ENCODE peak calls at places on chromosomes 6 and 20, in four cellular contexts. N is right lobe of liver, T is PC-3, F is stomach. E is an unnamed sample.

GRCh38 chr6:114247101-114247500 is 95.7 kb downstream of the HS3ST5 start:
- DNase-seq in N (no peak), T (no peak), F (no peak), E (no peak)

GRCh38 chr20:5033566-5033965 is 32.3 kb upstream of the SLC23A2 start:
- DNase-seq in N (no peak), T (peak; percentile 8), F (no peak), E (no peak)

GRCh38 chr6:165446331-165446730 is 136.9 kb upstream of the C6orf118 start:
- DNase-seq in N (no peak), T (no peak), F (no peak), E (no peak)

GRCh38 chr6:162856885-162857284 is 129.1 kb downstream of the PACRG start:
- DNase-seq in N (no peak), T (peak; percentile 66), F (no peak), E (peak; percentile 45)

GRCh38 chr6:127690092-127690491 is 113.1 kb downstream of the C6orf58 start:
- DNase-seq in N (no peak), T (peak; percentile 40), F (no peak), E (no peak)

GRCh38 chr6:47134476-47135189 is 92.5 kb upstream of the ADGRF1 start:
- DNase-seq in N (no peak), T (peak; percentile 99), F (no peak), E (peak; percentile 89)

GRCh38 chr6:31792741-31793140 is 2.8 kb downstream of the VARS1 start:
- DNase-seq in N (no peak), T (peak; percentile 96), F (no peak), E (no peak)

GRCh38 chr6:15399651-15400470 is 154.0 kb downstream of the JARID2 start:
- DNase-seq in N (peak; percentile 71), T (peak; percentile 69), F (peak; percentile 75), E (peak; percentile 77)

GRCh38 chr6:150418825-150419594 is 50.2 kb downstream of the IYD start:
- DNase-seq in N (peak; percentile 71), T (peak; percentile 59), F (peak; percentile 71), E (no peak)

GRCh38 chr6:39934060-39934757 is at the start of gene MOCS1:
- DNase-seq in N (peak; percentile 91), T (peak; percentile 54), F (peak; percentile 84), E (peak; percentile 38)

GRCh38 chr20:58246346-58246745 is 17.9 kb upstream of the ANKRD60 start:
- DNase-seq in N (no peak), T (peak; percentile 59), F (no peak), E (no peak)

GRCh38 chr6:99225172-99225571 is 124.3 kb downstream of the FAXC start:
- DNase-seq in N (no peak), T (no peak), F (no peak), E (no peak)

GRCh38 chr20:10551732-10552724 is 116.9 kb downstream of the SLX4IP start:
- DNase-seq in N (no peak), T (no peak), F (no peak), E (no peak)

GRCh38 chr6:17588011-17588410 is 12.1 kb upstream of the FAM8A1 start:
- DNase-seq in N (no peak), T (no peak), F (no peak), E (no peak)

GRCh38 chr6:149045404-149045803 is 272.1 kb upstream of the TAB2 start:
- DNase-seq in N (no peak), T (no peak), F (no peak), E (no peak)

GRCh38 chr20:36367907-36368306 is 61.8 kb downstream of the DLGAP4 start:
- DNase-seq in N (no peak), T (no peak), F (no peak), E (no peak)

GRCh38 chr20:953742-954141 is 37.6 kb upstream of the ANGPT4 start:
- DNase-seq in N (no peak), T (peak; percentile 28), F (no peak), E (no peak)

GRCh38 chr20:17843246-17844132 is 125.1 kb downstream of the SNX5 start:
- DNase-seq in N (no peak), T (peak; percentile 94), F (no peak), E (no peak)

GRCh38 chr6:159039885-159040258 is 4.9 kb downstream of the TAGAP start:
- DNase-seq in N (no peak), T (no peak), F (no peak), E (no peak)

GRCh38 chr6:159038914-159039884 is 5.6 kb downstream of the TAGAP start:
- DNase-seq in N (no peak), T (peak; percentile 67), F (no peak), E (peak; percentile 35)

GRCh38 chr6:159042003-159042823 is 2.6 kb downstream of the TAGAP start:
- DNase-seq in N (peak; percentile 55), T (peak; percentile 84), F (peak; percentile 77), E (no peak)

GRCh38 chr6:159042824-159043181 is 2.0 kb downstream of the TAGAP start:
- DNase-seq in N (no peak), T (no peak), F (no peak), E (no peak)

GRCh38 chr6:159041181-159041580 is 3.6 kb downstream of the TAGAP start:
- DNase-seq in N (no peak), T (no peak), F (no peak), E (no peak)
- H3K4me3 ChIP-seq in N (no peak overlapping the region), T (no peak overlapping the region), F (no peak overlapping the region), E (no peak overlapping the region)

GRCh38 chr6:5302995-5303622 is 41.8 kb downstream of the FARS2 start:
- DNase-seq in N (peak; percentile 65), T (peak; percentile 64), F (peak; percentile 76), E (peak; percentile 60)
- TF ChIP-seq CTCF in N (peak; percentile 61), T (peak; percentile 67), F (peak; percentile 56), E (peak; percentile 86)

GRCh38 chr6:157764346-157765068 is 58.5 kb upstream of the SNX9 start:
- DNase-seq in N (peak; percentile 83), T (peak; percentile 95), F (peak; percentile 78), E (no peak)
- H3K4me3 ChIP-seq in N (no peak overlapping the region), T (peak overlapping the region; percentile 50), F (no peak overlapping the region), E (no peak overlapping the region)

DNA sequence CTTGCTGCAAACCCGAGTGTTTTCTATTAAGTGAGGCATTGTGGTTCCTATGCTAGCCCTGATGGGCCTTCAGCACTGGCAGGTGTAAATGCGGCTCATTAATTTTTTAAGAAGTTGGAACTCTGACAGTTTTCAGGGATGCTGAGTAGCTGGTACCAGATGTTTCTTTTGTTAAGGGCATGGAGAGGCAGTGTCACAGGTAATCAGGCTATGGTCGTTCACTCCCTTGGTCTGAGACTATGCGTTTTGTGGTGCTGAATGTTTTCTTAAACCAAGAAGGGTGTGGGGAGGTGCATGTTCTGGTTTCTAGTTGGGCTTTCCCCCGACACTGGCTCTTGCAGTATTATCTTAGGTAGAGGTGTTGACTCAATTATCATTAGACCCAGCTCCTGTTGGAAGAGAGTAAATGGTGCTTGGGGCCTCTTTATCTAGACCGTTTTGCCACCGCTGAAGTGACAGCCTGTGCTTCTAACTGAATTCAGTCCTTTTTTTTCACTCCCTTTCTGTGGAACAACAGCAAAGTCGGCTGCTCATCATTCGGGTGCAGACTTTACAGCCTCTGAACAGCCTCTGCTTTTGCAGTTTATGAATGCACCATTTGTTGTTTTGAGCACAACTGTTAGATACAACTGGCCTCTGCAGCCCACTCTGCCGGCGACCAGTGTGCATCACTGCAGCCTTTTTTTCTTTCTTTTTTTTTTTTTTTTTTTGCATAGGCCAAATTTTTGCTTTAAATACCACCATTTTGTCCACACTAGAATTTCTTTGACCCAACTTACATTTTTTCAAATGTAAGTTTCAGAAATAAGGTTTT is 35.6 kb downstream of the RREB1 start:
- DNase-seq in N (no peak), T (no peak), F (no peak), E (no peak)
- TF ChIP-seq CTCF in N (no peak), T (no peak), F (no peak), E (no peak)

GRCh38 chr6:142827356-142827755 is 117.6 kb downstream of the HIVEP2 start:
- DNase-seq in N (peak; percentile 38), T (no peak), F (peak; percentile 52), E (no peak)

GRCh38 chr6:142824491-142824890 is 120.5 kb downstream of the HIVEP2 start:
- DNase-seq in N (no peak), T (no peak), F (no peak), E (peak; percentile 89)

GRCh38 chr6:142830807-142831206 is 114.2 kb downstream of the HIVEP2 start:
- DNase-seq in N (no peak), T (no peak), F (no peak), E (no peak)

GRCh38 chr6:142825760-142826159 is 119.2 kb downstream of the HIVEP2 start:
- DNase-seq in N (no peak), T (no peak), F (no peak), E (no peak)

DNA sequence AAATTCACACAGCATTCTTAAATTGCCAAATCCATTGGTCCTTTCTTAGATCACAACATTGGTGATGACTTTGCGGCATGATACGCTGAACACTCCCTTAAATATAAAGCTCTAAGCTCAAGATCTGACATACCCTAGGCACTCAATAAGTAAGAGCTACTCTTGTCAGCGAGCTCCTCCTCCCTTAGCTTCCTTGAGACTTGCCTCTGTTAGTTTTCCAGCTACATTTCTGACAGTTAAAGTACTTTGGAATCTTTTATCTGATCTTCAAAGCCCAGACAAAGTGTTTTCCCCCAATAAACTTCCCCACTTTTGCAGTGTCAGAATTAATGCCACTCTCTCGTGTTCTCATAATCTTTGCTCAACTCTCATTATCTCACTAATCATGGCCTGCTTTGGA is 116.9 kb downstream of the HIVEP2 start:
- DNase-seq in N (no peak), T (no peak), F (no peak), E (no peak)
- H3K4me3 ChIP-seq in N (no peak overlapping the region), T (no peak overlapping the region), F (no peak overlapping the region), E (no peak overlapping the region)

GRCh38 chr6:621916-622315 is 35.0 kb downstream of the HUS1B start:
- DNase-seq in N (no peak), T (no peak), F (no peak), E (no peak)

GRCh38 chr6:628772-629171 is 28.1 kb downstream of the HUS1B start:
- DNase-seq in N (no peak), T (no peak), F (no peak), E (no peak)

GRCh38 chr6:626236-626635 is 30.7 kb downstream of the HUS1B start:
- DNase-seq in N (no peak), T (peak; percentile 12), F (no peak), E (no peak)

GRCh38 chr6:622462-622861 is 34.4 kb downstream of the HUS1B start:
- DNase-seq in N (no peak), T (no peak), F (no peak), E (no peak)

GRCh38 chr6:624979-625378 is 31.9 kb downstream of the HUS1B start:
- DNase-seq in N (no peak), T (peak; percentile 9), F (no peak), E (no peak)
- TF ChIP-seq CTCF in N (no peak), T (peak; percentile 39), F (no peak), E (peak; percentile 51)

GRCh38 chr20:63497946-63498935 is 642 bp downstream of the EEF1A2 start:
- DNase-seq in N (peak; percentile 59), T (peak; percentile 73), F (peak; percentile 61), E (no peak)
- H3K4me3 ChIP-seq in N (no peak overlapping the region), T (peak overlapping the region; percentile 84), F (peak overlapping the region; percentile 44), E (peak overlapping the region; percentile 91)

GRCh38 chr6:77669913-77670312 is 17.1 kb downstream of the MEI4 start:
- DNase-seq in N (no peak), T (no peak), F (no peak), E (no peak)

DNA sequence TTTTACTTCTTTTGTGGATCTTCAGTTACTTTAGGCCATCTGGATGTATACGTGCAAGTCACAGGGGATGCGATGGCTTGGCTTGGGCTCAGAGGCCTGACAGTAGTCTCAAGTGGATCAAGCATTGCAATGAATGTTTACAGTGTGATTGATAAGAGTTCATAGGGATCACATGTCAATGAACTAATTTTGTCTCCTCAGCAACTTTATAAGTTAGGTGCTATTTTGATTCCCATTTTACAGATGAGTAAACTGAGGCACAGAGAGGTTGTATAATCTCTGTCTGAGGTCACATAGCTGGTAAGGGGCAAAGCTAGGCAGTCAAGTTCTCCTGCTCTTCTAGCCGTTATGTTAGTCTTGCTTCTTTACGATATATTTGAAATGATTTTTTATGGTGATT is 13.5 kb downstream of the MEI4 start:
- DNase-seq in N (no peak), T (no peak), F (no peak), E (no peak)
- TF ChIP-seq CTCF in N (no peak), T (no peak), F (no peak), E (no peak)